ENCODE peak calls at places on chromosomes 11 and 22, in eight cellular contexts. L is dorsolateral prefrontal cortex, Z is pancreas, T is lower lobe of right lung, F is endodermal cell, W is AG04450, C is GM23338, U is A549. J is an unnamed sample.

GRCh38 chr11:20477418-20478090 is 90.0 kb downstream of the PRMT3 start:
- DNase-seq in L (no peak), Z (no peak), T (no peak), F (no peak), W (no peak), C (no peak), U (peak), J (no peak)

GRCh38 chr22:39309364-39309861 is 10.0 kb downstream of the RPL3 start:
- DNase-seq in L (no peak), Z (no peak), T (no peak), F (peak), W (no peak), C (peak), U (no peak), J (no peak)

GRCh38 chr11:102120006-102120405 is 9.8 kb downstream of the YAP1 start:
- DNase-seq in L (no peak), Z (no peak), T (no peak), F (no peak), W (no peak), C (peak), U (peak), J (no peak)

GRCh38 chr11:129380413-129380812 is 4.8 kb downstream of the BARX2 start:
- DNase-seq in L (no peak), Z (no peak), T (no peak), F (no peak), W (no peak), C (no peak), U (no peak), J (no peak)

GRCh38 chr11:33656768-33657167 is 43.9 kb downstream of the C11orf91 start:
- DNase-seq in L (no peak), Z (no peak), T (no peak), F (no peak), W (no peak), C (no peak), U (no peak), J (no peak)

GRCh38 chr11:107691003-107691402 is 20.9 kb downstream of the SLN start:
- DNase-seq in L (no peak), Z (no peak), T (no peak), F (no peak), W (no peak), C (no peak), U (no peak), J (no peak)

GRCh38 chr11:131392528-131393255 is 22.3 kb downstream of the NTM start:
- DNase-seq in L (no peak), Z (no peak), T (no peak), F (peak), W (no peak), C (peak), U (peak), J (no peak)

GRCh38 chr11:91997178-91997577 is 227.4 kb upstream of the FAT3 start:
- DNase-seq in L (no peak), Z (no peak), T (no peak), F (no peak), W (no peak), C (no peak), U (no peak), J (no peak)

GRCh38 chr11:95563173-95563572 is 226.4 kb downstream of the FAM76B start:
- DNase-seq in L (no peak), Z (no peak), T (no peak), F (no peak), W (no peak), C (no peak), U (no peak), J (no peak)

DNA sequence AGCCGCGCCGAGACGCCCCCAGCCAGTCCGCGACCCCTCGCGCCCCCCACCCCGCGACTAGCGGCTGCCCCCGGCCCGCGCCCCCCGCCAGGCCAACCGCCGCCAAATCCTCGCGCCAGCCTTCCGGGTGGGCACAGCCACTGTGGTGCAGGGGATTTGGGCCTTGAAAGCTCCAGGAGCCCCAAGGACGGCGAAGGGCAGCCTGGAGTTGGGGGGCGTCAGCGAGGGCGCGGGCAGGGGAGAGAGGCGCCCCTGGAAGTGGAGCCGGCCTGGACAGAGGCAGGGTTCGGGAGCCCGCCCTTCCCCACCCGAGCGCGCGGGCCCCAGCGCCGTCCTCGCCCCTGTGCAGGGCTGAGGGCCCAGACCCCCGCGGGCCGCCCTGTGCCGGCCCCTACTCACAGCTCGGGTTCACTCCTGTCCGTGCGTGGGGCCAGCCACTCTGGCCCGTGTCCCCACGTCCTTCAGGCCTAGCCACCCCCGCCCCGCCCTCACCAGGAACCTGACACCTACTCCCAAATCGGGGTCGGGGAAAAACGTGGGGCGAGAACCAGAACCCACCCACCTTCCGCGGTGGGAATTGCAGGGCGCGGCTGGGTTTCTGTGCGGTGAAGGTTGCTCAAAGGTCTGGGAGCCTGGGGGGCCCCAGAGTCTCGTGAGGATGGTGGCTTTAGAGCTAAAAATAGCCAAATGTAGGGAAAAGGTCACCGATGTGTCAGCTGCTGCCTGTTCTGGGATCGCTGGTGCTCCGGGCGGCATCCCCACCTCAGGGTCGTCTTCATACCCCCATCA is at the start of gene CPT1B:
- DNase-seq in L (no peak), Z (no peak), T (peak), F (no peak), W (no peak), C (peak), U (no peak), J (no peak)
- H3K27ac ChIP-seq in L (peak), Z (no peak), T (no peak), F (no peak), W (peak), C (no peak), U (no peak), J (peak)

GRCh38 chr22:49373289-49373666 is 454.4 kb downstream of the BRD1 start:
- DNase-seq in L (no peak), Z (no peak), T (no peak), F (no peak), W (no peak), C (no peak), U (no peak), J (no peak)

GRCh38 chr22:49370841-49371301 is 456.8 kb downstream of the BRD1 start:
- DNase-seq in L (peak), Z (no peak), T (peak), F (peak), W (no peak), C (no peak), U (no peak), J (no peak)

GRCh38 chr22:49372530-49373288 is 455.0 kb downstream of the BRD1 start:
- DNase-seq in L (peak), Z (no peak), T (no peak), F (peak), W (no peak), C (no peak), U (peak), J (peak)

GRCh38 chr22:49371325-49372110 is 456.2 kb downstream of the BRD1 start:
- DNase-seq in L (peak), Z (no peak), T (peak), F (peak), W (no peak), C (no peak), U (no peak), J (no peak)

GRCh38 chr22:49372111-49372529 is 455.6 kb downstream of the BRD1 start:
- DNase-seq in L (peak), Z (no peak), T (peak), F (no peak), W (no peak), C (no peak), U (no peak), J (no peak)
- H3K27ac ChIP-seq in L (no peak), Z (no peak), T (no peak), F (no peak), W (no peak), C (no peak), U (no peak), J (no peak)

GRCh38 chr22:28883917-28884753 is 763 bp downstream of the ZNRF3 start:
- DNase-seq in L (peak), Z (peak), T (peak), F (peak), W (no peak), C (peak), U (peak), J (no peak)

GRCh38 chr22:28884754-28885375 is 1.5 kb downstream of the ZNRF3 start:
- DNase-seq in L (peak), Z (no peak), T (no peak), F (no peak), W (no peak), C (peak), U (no peak), J (no peak)

GRCh38 chr22:28883657-28883916 is 215 bp downstream of the ZNRF3 start:
- DNase-seq in L (no peak), Z (no peak), T (no peak), F (no peak), W (no peak), C (no peak), U (no peak), J (no peak)

GRCh38 chr22:28882878-28883656 is at the start of gene ZNRF3:
- DNase-seq in L (peak), Z (peak), T (peak), F (peak), W (peak), C (peak), U (peak), J (peak)

DNA sequence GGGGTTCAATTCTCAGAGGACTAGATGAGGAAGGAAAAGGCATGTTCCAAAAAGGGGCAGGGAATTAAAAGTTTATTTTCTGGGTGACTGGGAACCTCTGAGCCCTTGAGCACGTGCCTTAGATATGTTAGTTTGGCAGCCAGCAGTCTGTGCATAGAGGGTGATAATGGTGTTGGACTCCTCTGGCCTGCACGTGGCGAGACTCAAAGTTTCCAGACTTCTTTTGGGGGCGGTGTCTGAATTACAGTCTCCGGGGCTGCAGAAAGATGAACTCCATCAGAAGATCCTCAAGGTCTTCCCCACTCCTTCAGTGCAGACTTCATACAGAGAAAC is 861 bp upstream of the ZNRF3 start:
- DNase-seq in L (no peak), Z (no peak), T (no peak), F (no peak), W (no peak), C (peak), U (no peak), J (no peak)
- H3K27ac ChIP-seq in L (peak), Z (no peak), T (no peak), F (peak), W (no peak), C (peak), U (peak), J (peak)

GRCh38 chr11:118151421-118151820 is 1.2 kb downstream of the SCN4B start:
- DNase-seq in L (no peak), Z (no peak), T (no peak), F (no peak), W (no peak), C (no peak), U (no peak), J (no peak)

GRCh38 chr11:118153516-118153915 is 893 bp upstream of the SCN4B start:
- DNase-seq in L (no peak), Z (no peak), T (no peak), F (peak), W (no peak), C (no peak), U (no peak), J (no peak)

GRCh38 chr11:118153976-118154375 is 1.4 kb upstream of the SCN4B start:
- DNase-seq in L (no peak), Z (no peak), T (no peak), F (no peak), W (no peak), C (no peak), U (no peak), J (no peak)

GRCh38 chr11:118152020-118152551 is 537 bp downstream of the SCN4B start:
- DNase-seq in L (no peak), Z (no peak), T (no peak), F (peak), W (no peak), C (peak), U (no peak), J (no peak)

DNA sequence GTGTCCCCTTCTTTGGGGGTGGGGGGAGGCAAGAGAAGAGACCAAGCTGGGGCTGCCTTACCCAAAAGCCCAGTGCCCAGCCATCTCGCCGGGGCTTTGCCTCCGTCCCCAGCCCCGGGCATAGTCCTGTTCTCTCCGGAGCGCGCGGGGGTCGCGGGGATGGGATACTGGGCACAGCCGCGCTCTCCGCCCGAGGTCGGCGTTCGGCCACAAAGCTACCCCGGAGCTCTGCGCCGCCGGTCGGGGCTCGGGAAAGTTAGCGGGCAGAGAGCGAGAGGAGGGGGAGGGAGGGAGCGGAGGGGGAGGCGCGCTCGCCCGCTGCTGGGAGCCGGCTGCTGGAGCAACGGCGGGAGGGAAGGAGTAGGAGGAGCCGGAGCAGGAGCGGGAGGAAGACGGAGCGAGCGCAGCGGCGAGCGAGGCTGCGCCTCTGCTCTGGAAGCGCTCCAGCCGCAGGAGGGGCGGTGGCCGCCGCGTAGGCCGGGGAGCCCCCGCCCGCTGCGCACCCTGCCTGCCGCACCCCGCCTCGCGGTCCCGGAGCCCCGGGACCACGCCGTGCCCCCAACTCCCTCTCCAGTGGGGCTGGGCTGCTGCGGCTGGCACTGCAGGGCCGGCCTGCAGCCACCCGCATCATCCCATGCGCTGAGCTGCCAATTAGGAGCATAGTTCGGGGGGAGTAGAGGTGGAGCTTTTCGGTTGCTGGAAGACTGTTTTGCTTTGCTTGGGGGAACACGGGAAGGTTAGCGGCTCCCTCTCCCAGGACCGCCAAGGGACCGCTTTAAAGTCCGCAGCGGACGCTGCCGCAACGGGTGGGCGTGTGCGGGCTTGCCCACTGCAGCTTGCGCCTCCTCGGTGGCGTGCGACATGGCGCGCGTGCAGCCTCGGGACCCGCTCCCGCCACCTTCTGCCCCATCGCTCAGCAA is at the start of gene SCN4B:
- DNase-seq in L (peak), Z (peak), T (peak), F (peak), W (peak), C (peak), U (peak), J (peak)
- H3K27ac ChIP-seq in L (no peak), Z (no peak), T (no peak), F (no peak), W (no peak), C (no peak), U (peak), J (no peak)

DNA sequence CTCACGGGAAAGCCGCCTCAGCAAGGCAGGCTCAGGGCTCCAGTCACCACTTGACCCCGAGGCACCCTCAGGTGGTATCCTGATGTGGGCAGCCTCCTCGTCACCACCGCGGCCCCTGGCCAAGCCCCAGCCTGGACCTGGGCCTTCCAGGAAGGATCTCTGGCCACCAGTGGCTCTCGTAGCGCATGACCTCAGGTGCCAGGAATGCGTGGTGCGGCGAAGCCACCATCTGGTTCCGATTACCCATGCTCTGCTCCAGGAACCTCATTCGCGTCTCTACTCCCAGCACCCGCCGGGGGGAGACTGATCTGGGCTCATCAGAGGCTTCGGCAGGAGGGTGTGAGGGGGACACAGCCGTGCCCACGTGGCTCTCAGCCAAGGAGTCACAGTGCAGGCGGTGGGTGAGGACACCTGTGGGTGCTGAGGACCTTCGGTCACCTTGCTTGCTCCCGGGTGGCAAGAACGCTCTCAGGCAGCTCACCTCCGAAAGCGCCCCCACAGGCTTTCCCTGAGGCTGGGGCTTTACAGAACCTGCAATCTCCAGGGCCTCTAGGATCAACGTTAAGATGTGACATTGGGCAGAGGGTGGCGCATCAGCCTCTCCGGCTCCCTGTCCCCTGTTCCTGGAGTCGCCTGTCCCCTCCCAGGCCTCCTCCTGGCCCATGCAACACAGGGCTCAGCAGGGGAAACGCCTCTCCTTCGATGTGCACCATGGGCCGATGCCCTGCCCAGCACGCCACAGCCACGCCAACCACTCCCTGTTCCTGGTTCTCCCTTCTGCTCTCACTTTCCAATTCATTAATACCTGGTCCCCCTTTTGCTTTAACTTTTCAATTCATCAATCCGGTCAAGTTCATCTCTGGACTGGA is 39.0 kb downstream of the TBX1 start:
- DNase-seq in L (peak), Z (no peak), T (peak), F (no peak), W (peak), C (peak), U (no peak), J (no peak)
- H3K27ac ChIP-seq in L (no peak), Z (no peak), T (no peak), F (no peak), W (peak), C (no peak), U (no peak), J (no peak)

DNA sequence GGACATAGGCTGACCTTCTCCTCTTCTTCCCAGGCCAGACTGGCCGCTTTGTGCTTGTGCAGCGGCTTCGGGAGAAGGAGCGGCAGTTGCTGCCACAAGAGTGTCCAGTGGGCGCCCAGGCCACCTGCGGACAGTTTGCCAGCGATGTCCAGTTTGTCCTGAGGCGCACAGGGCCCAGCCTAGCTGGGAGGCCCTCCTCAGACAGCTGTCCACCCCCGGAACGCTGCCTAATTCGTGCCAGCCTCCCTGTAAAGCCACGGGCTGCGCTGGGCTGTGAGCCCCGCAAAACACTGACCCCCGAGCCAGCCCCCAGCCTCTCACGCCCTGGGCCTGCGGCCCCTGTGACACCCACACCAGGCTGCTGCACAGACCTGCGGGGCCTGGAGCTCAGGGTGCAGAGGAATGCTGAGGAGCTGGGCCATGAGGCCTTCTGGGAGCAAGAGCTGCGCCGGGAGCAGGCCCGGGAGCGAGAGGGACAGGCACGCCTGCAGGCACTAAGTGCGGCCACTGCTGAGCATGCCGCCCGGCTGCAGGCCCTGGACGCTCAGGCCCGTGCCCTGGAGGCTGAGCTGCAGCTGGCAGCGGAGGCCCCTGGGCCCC is 1.4 kb downstream of the RASSF7 start:
- DNase-seq in L (no peak), Z (no peak), T (no peak), F (no peak), W (no peak), C (no peak), U (no peak), J (no peak)
- H3K27ac ChIP-seq in L (no peak), Z (no peak), T (peak), F (no peak), W (no peak), C (no peak), U (peak), J (no peak)

GRCh38 chr22:22207845-22208564 is 36.6 kb upstream of the VPREB1 start:
- DNase-seq in L (no peak), Z (peak), T (peak), F (peak), W (peak), C (peak), U (peak), J (peak)
- H3K27ac ChIP-seq in L (no peak), Z (no peak), T (no peak), F (no peak), W (no peak), C (no peak), U (no peak), J (no peak)

DNA sequence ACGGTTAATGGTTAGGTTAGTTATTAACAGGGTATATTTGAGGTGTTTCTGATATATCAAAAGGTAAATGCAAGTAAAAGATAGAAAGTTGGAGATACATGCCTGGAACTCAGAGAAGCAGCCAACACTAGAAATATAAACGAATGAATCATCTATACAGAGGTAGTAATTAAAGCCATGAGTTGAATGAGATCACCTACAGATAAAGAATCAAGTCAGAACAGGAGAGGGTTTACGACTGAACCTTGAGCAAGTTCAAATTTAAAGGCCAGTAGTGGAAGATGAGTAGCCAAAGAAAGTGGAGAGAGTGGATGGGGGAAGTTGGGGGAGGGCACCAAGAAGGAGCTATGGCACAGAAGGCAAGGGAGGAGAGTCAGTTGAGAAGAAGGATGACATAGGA is 74.0 kb downstream of the SPON1 start:
- DNase-seq in L (no peak), Z (no peak), T (no peak), F (no peak), W (no peak), C (no peak), U (no peak), J (no peak)
- H3K27ac ChIP-seq in L (no peak), Z (no peak), T (no peak), F (no peak), W (no peak), C (no peak), U (no peak), J (no peak)

GRCh38 chr22:35386670-35387288 is 5.9 kb downstream of the HMOX1 start:
- DNase-seq in L (no peak), Z (no peak), T (no peak), F (no peak), W (no peak), C (no peak), U (no peak), J (no peak)
- H3K27ac ChIP-seq in L (no peak), Z (no peak), T (no peak), F (no peak), W (no peak), C (no peak), U (no peak), J (no peak)

GRCh38 chr11:26244207-26244606 is 87.7 kb upstream of the ANO3 start:
- DNase-seq in L (no peak), Z (no peak), T (no peak), F (no peak), W (no peak), C (no peak), U (no peak), J (no peak)
- H3K27ac ChIP-seq in L (no peak), Z (no peak), T (no peak), F (no peak), W (no peak), C (no peak), U (no peak), J (no peak)